ENCODE peak calls at places on chromosomes 5 and 9, in nine cellular contexts. Q, Y, F, W, M, X, L, C and U are unnamed samples.

GRCh38 chr5:93621340-93621872 is 38.4 kb downstream of the NR2F1 start:
- DNase-seq in C (peak; percentile 70), Y (peak; percentile 81), F (peak; percentile 87), L (peak; percentile 60), X (peak; percentile 53), W (peak; percentile 18), M (peak; percentile 80), Q (peak; percentile 70), U (no peak)

GRCh38 chr9:72539824-72540347 is 18.5 kb downstream of the TMC1 start:
- DNase-seq in M (no peak), Y (no peak), X (no peak), Q (no peak), W (peak; percentile 43), C (no peak), L (peak; percentile 28), F (no peak), U (no peak)

GRCh38 chr9:9919174-9919573 is 693.6 kb downstream of the PTPRD start:
- DNase-seq in C (no peak), X (no peak), L (peak; percentile 48), Q (no peak), Y (no peak), W (no peak), F (no peak), M (no peak), U (no peak)

GRCh38 chr9:72526901-72527800 is 5.7 kb downstream of the TMC1 start:
- DNase-seq in X (peak; percentile 95), M (peak; percentile 71), C (peak; percentile 93), W (peak; percentile 83), Y (peak; percentile 42), Q (peak; percentile 92), F (peak; percentile 94), L (peak; percentile 71), U (peak; percentile 89)

GRCh38 chr5:151667083-151667482 is 19.6 kb downstream of the SPARC start:
- DNase-seq in Y (no peak), Q (no peak), X (no peak), L (no peak), M (no peak), C (no peak), F (no peak), W (no peak), U (no peak)

GRCh38 chr9:98523231-98523901 is 185.4 kb downstream of the GABBR2 start:
- DNase-seq in Q (peak; percentile 28), Y (no peak), L (peak; percentile 64), F (no peak), C (peak; percentile 62), X (peak; percentile 27), M (no peak), W (peak; percentile 57), U (no peak)

GRCh38 chr5:31827862-31828261 is 188.9 kb downstream of the PDZD2 start:
- DNase-seq in X (no peak), Q (no peak), L (no peak), Y (no peak), W (peak; percentile 79), M (no peak), F (no peak), C (peak; percentile 68), U (peak; percentile 54)

GRCh38 chr5:69217154-69217731 is 17.4 kb upstream of the CDK7 start:
- DNase-seq in M (no peak), X (no peak), Q (no peak), C (no peak), L (no peak), F (no peak), W (no peak), Y (peak; percentile 99), U (no peak)

GRCh38 chr9:35667939-35668338 is 2.9 kb upstream of the ARHGEF39 start:
- DNase-seq in Q (no peak), W (no peak), L (no peak), X (no peak), Y (no peak), F (no peak), C (no peak), M (no peak), U (no peak)

DNA sequence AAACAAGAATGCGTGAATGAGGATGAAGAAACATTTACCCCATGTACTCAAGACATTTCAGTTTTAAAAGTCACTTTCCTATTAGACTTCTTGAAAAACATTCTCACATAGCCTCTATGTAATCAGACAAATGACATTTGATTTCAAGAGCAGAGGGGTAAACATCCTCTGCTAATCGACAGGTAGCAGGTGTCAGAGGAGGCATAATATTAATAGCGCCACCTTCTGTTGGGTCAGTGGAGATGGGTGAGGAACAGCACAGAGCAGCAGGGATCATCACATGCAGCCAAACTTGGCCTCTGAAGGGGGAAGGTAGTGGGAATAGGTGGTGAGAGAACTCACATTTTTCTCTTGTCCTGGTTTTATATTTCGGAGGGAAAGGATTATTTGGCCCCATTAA is 3.3 kb upstream of the LSM11 start:
- DNase-seq in L (peak; percentile 79), M (no peak), Y (no peak), X (no peak), W (peak; percentile 56), C (no peak), F (no peak), Q (peak; percentile 23), U (no peak)
- H3K4me3 ChIP-seq in L (no peak overlapping the region), M (no peak overlapping the region), Y (no peak overlapping the region), X (no peak overlapping the region), W (no peak overlapping the region), C (no peak overlapping the region), F (no peak overlapping the region), Q (no peak overlapping the region), U (no peak overlapping the region)

GRCh38 chr9:4034404-4034803 is 265.5 kb downstream of the GLIS3 start:
- DNase-seq in Y (no peak), C (no peak), X (no peak), L (no peak), W (no peak), M (no peak), Q (no peak), F (no peak), U (no peak)
- H3K4me3 ChIP-seq in Y (no peak overlapping the region), C (no peak overlapping the region), X (no peak overlapping the region), L (no peak overlapping the region), W (no peak overlapping the region), M (no peak overlapping the region), Q (no peak overlapping the region), F (no peak overlapping the region), U (no peak overlapping the region)

GRCh38 chr5:80569086-80569960 is 757 bp downstream of the ANKRD34B start:
- DNase-seq in C (no peak), X (no peak), Y (no peak), W (no peak), F (no peak), Q (no peak), M (no peak), L (peak; percentile 54), U (no peak)
- H3K4me3 ChIP-seq in C (no peak overlapping the region), X (peak overlapping the region; percentile 42), Y (peak overlapping the region; percentile 54), W (peak overlapping the region; percentile 27), F (peak overlapping the region; percentile 10), Q (peak overlapping the region; percentile 39), M (peak overlapping the region; percentile 26), L (peak overlapping the region; percentile 79), U (peak overlapping the region; percentile 39)

DNA sequence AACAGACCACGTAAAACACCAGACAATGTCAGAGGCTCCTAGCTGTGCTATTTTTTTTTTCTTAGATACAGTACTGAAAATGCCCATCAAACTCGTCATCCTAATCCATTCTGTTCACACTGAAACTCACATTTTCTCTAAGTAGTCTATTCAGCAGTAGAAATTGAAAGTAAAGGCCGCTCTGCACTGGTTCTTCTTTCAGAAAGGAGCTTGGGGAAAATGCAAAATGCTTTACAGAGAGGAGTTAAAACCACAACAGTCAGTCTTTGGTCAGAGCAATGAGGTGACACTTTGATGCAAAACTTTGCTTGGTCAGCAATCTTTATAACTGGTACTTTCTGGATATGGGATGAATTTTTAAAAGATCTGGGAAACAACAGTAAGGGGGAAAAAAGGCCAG is 43.8 kb upstream of the SUSD1 start:
- DNase-seq in X (no peak), Q (no peak), C (no peak), W (no peak), Y (no peak), L (no peak), F (no peak), M (no peak), U (no peak)
- H3K4me3 ChIP-seq in X (no peak overlapping the region), Q (no peak overlapping the region), C (no peak overlapping the region), W (no peak overlapping the region), Y (no peak overlapping the region), L (no peak overlapping the region), F (no peak overlapping the region), M (no peak overlapping the region), U (no peak overlapping the region)

GRCh38 chr5:171355302-171355724 is 32.3 kb upstream of the NPM1 start:
- DNase-seq in F (no peak), X (no peak), Q (no peak), Y (no peak), W (no peak), C (no peak), L (no peak), M (no peak), U (no peak)
- H3K4me3 ChIP-seq in F (no peak overlapping the region), X (no peak overlapping the region), Q (no peak overlapping the region), Y (no peak overlapping the region), W (no peak overlapping the region), C (no peak overlapping the region), L (no peak overlapping the region), M (no peak overlapping the region), U (no peak overlapping the region)

GRCh38 chr5:150355791-150356190 is 1.7 kb upstream of the TCOF1 start:
- DNase-seq in Y (no peak), C (no peak), Q (no peak), X (no peak), M (no peak), W (no peak), L (no peak), F (no peak), U (no peak)

GRCh38 chr5:150353395-150353675 is 4.2 kb upstream of the TCOF1 start:
- DNase-seq in W (no peak), F (no peak), C (no peak), Q (no peak), X (no peak), L (no peak), M (no peak), Y (no peak), U (no peak)

GRCh38 chr5:150357326-150358260 is at the start of gene TCOF1:
- DNase-seq in X (peak; percentile 91), Q (peak; percentile 99), M (peak; percentile 98), F (peak; percentile 99), C (peak; percentile 91), L (peak; percentile 99), Y (peak; percentile 96), W (peak; percentile 98), U (peak; percentile 76)

GRCh38 chr5:150358261-150359095 is 981 bp downstream of the TCOF1 start:
- DNase-seq in Y (no peak), Q (peak; percentile 40), M (no peak), X (no peak), C (peak; percentile 9), L (peak; percentile 32), W (peak; percentile 47), F (no peak), U (no peak)

DNA sequence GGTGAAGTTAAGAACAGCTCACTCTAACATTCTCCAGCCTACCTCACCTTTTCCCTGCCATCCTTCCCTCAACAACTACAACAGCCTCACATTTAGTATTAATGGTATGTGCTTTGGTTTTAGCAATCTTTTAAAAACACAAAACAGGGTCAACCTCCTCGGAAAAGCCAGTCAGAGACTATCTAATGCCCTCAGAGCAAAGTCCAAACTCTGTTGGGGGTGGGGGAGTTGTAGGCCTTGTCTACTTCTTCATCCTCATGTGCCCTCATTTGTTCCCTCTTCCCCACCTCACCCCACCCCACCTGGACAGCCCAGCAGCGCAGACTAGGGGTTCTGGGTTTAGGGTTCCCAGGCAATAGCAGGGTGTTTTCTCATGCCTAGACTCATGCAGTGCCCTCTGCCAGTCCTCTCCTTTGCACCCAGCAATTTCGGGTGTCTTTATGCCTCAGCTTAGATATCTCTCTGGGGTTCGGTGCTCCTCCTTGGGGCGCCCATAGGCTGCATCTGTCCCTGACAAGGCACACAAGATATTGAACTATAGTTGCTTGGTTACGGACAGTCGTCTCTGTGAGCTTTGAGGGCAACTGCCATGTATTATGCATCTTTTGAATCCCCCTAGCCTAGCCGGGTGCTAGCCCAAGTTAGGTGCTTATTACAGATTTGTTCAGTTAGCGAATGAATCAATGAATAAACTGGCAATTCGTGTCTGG is 767 bp upstream of the TCOF1 start:
- DNase-seq in F (no peak), C (no peak), L (no peak), W (no peak), M (no peak), Y (no peak), X (no peak), Q (no peak), U (no peak)
- H3K4me3 ChIP-seq in F (no peak overlapping the region), C (peak overlapping the region; percentile 3), L (peak overlapping the region; percentile 99), W (peak overlapping the region; percentile 77), M (peak overlapping the region; percentile 83), Y (peak overlapping the region; percentile 99), X (peak overlapping the region; percentile 40), Q (no peak overlapping the region), U (peak overlapping the region; percentile 78)